ENCODE peak calls at places on chromosomes 3 and 15, in five cellular contexts. V is tibial artery; N is stimulated activated CD8-positive, alpha-beta memory T cell treated with anti-CD3 and anti-CD28 coated beads, Interleukin-4, amount 100 ng/mL, for 1 hour; P is activated naive CD4-positive, alpha-beta T cell treated with anti-CD3 and anti-CD28 coated beads for 36 hours; S is kidney glomerular epithelial cell. A is an unnamed sample.

GRCh38 chr3:16378920-16379319 is 113.9 kb downstream of the OXNAD1 start:
- DNase-seq in N (no peak), S (peak), P (peak), V (no peak), A (no peak)

GRCh38 chr3:178562143-178562868 is 26.1 kb downstream of the KCNMB2 start:
- DNase-seq in S (peak), P (no peak), N (no peak), V (no peak), A (no peak)

GRCh38 chr3:14765576-14766427 is 53.0 kb upstream of the FGD5 start:
- DNase-seq in S (no peak), V (no peak), N (no peak), P (no peak), A (no peak)

GRCh38 chr3:196604548-196604947 is 34.9 kb upstream of the NRROS start:
- DNase-seq in N (no peak), V (no peak), P (peak), S (no peak), A (no peak)

GRCh38 chr3:60803156-60803555 is 448.1 kb downstream of the FHIT start:
- DNase-seq in V (no peak), N (no peak), S (no peak), P (no peak), A (no peak)

GRCh38 chr15:85407421-85408269 is 27.2 kb downstream of the AKAP13 start:
- DNase-seq in N (no peak), V (no peak), S (peak), P (peak), A (no peak)

GRCh38 chr15:48414015-48414414 is 82.8 kb downstream of the DUT start:
- DNase-seq in S (no peak), V (peak), N (no peak), P (no peak), A (peak)

GRCh38 chr15:59953392-59953883 is 50.7 kb upstream of the FOXB1 start:
- DNase-seq in N (no peak), S (no peak), P (no peak), V (no peak), A (no peak)

GRCh38 chr3:194327414-194328079 is 23.6 kb downstream of the CPN2 start:
- DNase-seq in N (no peak), V (no peak), S (no peak), P (no peak), A (no peak)

GRCh38 chr3:127669541-127670228 is 3.1 kb upstream of the ABTB1 start:
- DNase-seq in S (no peak), N (no peak), P (no peak), V (peak), A (no peak)

GRCh38 chr3:18725668-18726407 is 300.7 kb upstream of the SATB1 start:
- DNase-seq in S (no peak), N (no peak), P (peak), V (no peak), A (no peak)

GRCh38 chr15:61499371-61499770 is 270.3 kb upstream of the RORA start:
- DNase-seq in P (no peak), N (no peak), S (no peak), V (no peak), A (no peak)

GRCh38 chr15:66673410-66674322 is 28.4 kb upstream of the SMAD6 start:
- DNase-seq in S (no peak), N (no peak), P (peak), V (no peak), A (no peak)

A was measured in uterus.